ENCODE peak calls at places on chromosome 11, in five cellular contexts. J is GM10248, B is H9, O is fibroblast of mammary gland, S is A549. L is an unnamed sample.

GRCh38 chr11:22666700-22667439 is 459 bp downstream of the GAS2 start:
- DNase-seq in S (no peak), J (peak), O (peak), B (peak), L (peak)

GRCh38 chr11:69257838-69258658 is 35.9 kb upstream of the MYEOV start:
- DNase-seq in B (peak), O (no peak), S (no peak), J (peak), L (no peak)

GRCh38 chr11:77442394-77443053 is 31.4 kb downstream of the PAK1 start:
- DNase-seq in S (no peak), J (peak), B (no peak), O (no peak), L (no peak)

GRCh38 chr11:69327741-69328191 is 33.8 kb downstream of the MYEOV start:
- DNase-seq in O (no peak), B (peak), J (no peak), S (no peak), L (no peak)

GRCh38 chr11:3040881-3041280 is 16.3 kb downstream of the CARS1 start:
- DNase-seq in B (no peak), J (no peak), S (no peak), O (no peak), L (no peak)

GRCh38 chr11:129333873-129334272 is 41.8 kb upstream of the BARX2 start:
- DNase-seq in B (no peak), O (no peak), J (no peak), S (peak), L (no peak)

GRCh38 chr11:103842795-103843194 is 193.6 kb upstream of the DDI1 start:
- DNase-seq in B (no peak), O (peak), S (no peak), J (no peak), L (no peak)

GRCh38 chr11:61019037-61019817 is 47.7 kb downstream of the CD6 start:
- DNase-seq in O (no peak), B (no peak), J (no peak), S (no peak), L (peak)

GRCh38 chr11:79498681-79499080 is 57.9 kb upstream of the TENM4 start:
- DNase-seq in B (no peak), O (peak), J (no peak), S (no peak), L (no peak)

GRCh38 chr11:34644669-34645406 is 23.9 kb downstream of the EHF start:
- DNase-seq in S (no peak), J (no peak), B (no peak), O (peak), L (no peak)

GRCh38 chr11:95788921-95789505 is 569 bp downstream of the FAM76B start:
- DNase-seq in B (peak), S (peak), J (peak), O (peak), L (peak)

GRCh38 chr11:125886997-125887372 is 483 bp upstream of the HYLS1 start:
- DNase-seq in O (peak), J (peak), B (peak), S (no peak), L (peak)

GRCh38 chr11:88384004-88384677 is 46.6 kb upstream of the CTSC start:
- DNase-seq in J (no peak), O (peak), B (no peak), S (peak), L (no peak)

GRCh38 chr11:63673579-63673978 is 2.4 kb upstream of the ATL3 start:
- DNase-seq in B (no peak), S (no peak), J (no peak), O (peak), L (no peak)

GRCh38 chr11:95993438-95994339 is 69.8 kb upstream of the MTMR2 start:
- DNase-seq in S (no peak), B (no peak), J (no peak), O (no peak), L (no peak)

GRCh38 chr11:7480132-7480531 is 5.2 kb upstream of the OLFML1 start:
- DNase-seq in O (peak), J (no peak), B (no peak), S (no peak), L (no peak)

GRCh38 chr11:76102772-76103171 is 103.5 kb downstream of the WNT11 start:
- DNase-seq in J (no peak), B (no peak), O (no peak), S (no peak), L (no peak)

GRCh38 chr11:117625237-117625636 is 171.8 kb downstream of the DSCAML1 start:
- DNase-seq in B (no peak), S (no peak), O (no peak), J (no peak), L (no peak)
- TF ChIP-seq CTCF in B (no peak), S (no peak), O (no peak), J (no peak), L (no peak)

DNA sequence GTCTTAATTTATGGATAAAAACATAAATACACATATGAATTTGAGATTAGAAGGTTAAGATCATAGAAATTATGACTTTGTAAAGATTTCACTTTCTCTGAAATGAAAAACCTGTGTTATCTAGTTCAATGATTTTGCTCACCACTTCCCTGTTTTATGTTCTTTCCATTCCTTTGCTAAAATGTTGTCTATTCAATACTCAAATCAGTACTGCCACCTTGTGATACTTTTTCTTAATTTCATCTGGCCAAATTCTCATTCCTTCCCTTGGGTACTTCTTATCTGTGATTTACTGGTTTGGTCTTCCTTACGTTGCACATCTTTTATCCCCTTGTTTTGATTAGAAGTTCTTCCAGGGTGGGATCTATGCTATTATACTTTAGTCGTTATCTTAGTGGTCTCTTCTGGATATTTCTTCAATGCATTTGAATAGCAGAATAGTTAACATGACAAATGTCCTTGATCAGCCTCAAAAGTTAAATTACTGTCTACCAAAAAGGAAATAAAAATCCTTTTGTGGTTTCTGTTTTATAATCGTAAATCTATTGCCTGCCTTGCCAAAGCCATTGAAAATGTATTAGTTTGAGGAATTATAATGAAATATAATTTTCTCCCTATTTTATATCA is 197.0 kb downstream of the PGR start:
- DNase-seq in B (no peak), J (peak), O (peak), S (peak), L (no peak)
- TF ChIP-seq CTCF in B (peak), J (peak), O (peak), S (peak), L (no peak)

GRCh38 chr11:67647471-67647870 is 3.1 kb downstream of the ACY3 start:
- DNase-seq in S (no peak), J (no peak), B (no peak), O (no peak), L (no peak)

GRCh38 chr11:67648796-67649613 is 1.5 kb downstream of the ACY3 start:
- DNase-seq in J (no peak), O (no peak), S (no peak), B (no peak), L (peak)

GRCh38 chr11:67646535-67647336 is 3.8 kb downstream of the ACY3 start:
- DNase-seq in J (no peak), S (no peak), B (peak), O (no peak), L (peak)

GRCh38 chr11:67649634-67650540 is 643 bp downstream of the ACY3 start:
- DNase-seq in S (no peak), B (no peak), O (no peak), J (no peak), L (peak)

GRCh38 chr11:67648140-67648795 is 2.3 kb downstream of the ACY3 start:
- DNase-seq in S (peak), B (peak), J (peak), O (no peak), L (peak)
- TF ChIP-seq CTCF in S (peak), B (peak), J (peak), O (no peak), L (peak)

GRCh38 chr11:70522613-70523311 is 124.4 kb downstream of the CTTN start:
- DNase-seq in B (peak), J (no peak), S (no peak), O (no peak), L (no peak)
- TF ChIP-seq CTCF in B (no peak), J (no peak), S (no peak), O (no peak), L (no peak)

GRCh38 chr11:84719935-84720577 is 907.1 kb downstream of the DLG2 start:
- DNase-seq in S (no peak), O (no peak), B (peak), J (no peak), L (no peak)

GRCh38 chr11:84720706-84721402 is 906.3 kb downstream of the DLG2 start:
- DNase-seq in B (peak), J (no peak), S (no peak), O (peak), L (peak)

GRCh38 chr11:84721561-84721961 is 905.6 kb downstream of the DLG2 start:
- DNase-seq in S (no peak), J (no peak), B (no peak), O (no peak), L (no peak)

GRCh38 chr11:84722583-84723108 is 904.5 kb downstream of the DLG2 start:
- DNase-seq in B (peak), S (no peak), J (no peak), O (peak), L (no peak)
- TF ChIP-seq CTCF in B (peak), S (no peak), J (no peak), O (no peak), L (no peak)

DNA sequence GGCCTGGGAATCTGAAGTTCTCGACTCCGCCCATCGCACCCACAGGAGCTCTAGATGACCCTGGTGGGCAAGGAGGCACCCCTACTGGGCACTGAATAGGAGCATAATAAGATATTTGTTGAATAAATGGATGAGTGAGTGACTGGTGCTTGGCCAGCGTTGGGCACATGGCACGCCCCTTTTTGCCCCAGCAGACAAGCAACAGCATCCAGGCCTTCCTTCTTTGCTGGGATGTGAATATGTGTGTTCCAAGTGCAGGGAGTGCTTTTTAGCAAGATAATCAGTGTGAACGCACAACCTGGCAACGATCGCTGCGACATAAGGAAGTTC is 450 bp upstream of the CELF1 start:
- DNase-seq in O (peak), S (no peak), J (no peak), B (no peak), L (no peak)
- TF ChIP-seq CTCF in O (no peak), S (no peak), J (no peak), B (peak), L (peak)

GRCh38 chr11:808427-809286 is 1.1 kb upstream of the RPLP2 start:
- DNase-seq in S (peak), O (peak), J (no peak), B (no peak), L (peak)
- TF ChIP-seq CTCF in S (no peak), O (no peak), J (no peak), B (no peak), L (peak)

GRCh38 chr11:115104851-115105453 is 399.3 kb downstream of the CADM1 start:
- DNase-seq in O (no peak), S (no peak), B (no peak), J (no peak), L (no peak)

GRCh38 chr11:115098037-115098436 is 406.2 kb downstream of the CADM1 start:
- DNase-seq in J (no peak), O (no peak), S (no peak), B (no peak), L (no peak)

GRCh38 chr11:115100706-115101105 is 403.5 kb downstream of the CADM1 start:
- DNase-seq in O (no peak), J (no peak), B (no peak), S (no peak), L (no peak)

DNA sequence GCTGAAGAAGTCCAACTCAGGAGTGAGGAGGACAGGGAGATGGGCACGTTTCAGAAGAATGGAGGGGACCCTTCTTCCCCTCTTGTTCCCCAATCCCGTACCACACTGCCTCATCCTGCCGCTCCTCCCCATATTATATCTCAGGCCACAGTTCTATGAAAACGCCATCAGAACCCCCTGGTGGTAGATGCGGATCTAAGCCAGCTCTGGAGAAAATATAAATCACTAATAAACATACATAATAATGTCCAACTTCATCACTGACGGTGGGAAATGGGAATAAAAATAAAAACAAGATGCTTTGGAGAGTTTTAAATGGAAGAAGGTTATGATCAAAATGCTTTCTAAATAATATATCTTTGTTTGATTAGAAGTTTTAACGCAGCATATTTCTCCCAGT is 400.3 kb downstream of the CADM1 start:
- DNase-seq in J (no peak), B (no peak), S (peak), O (no peak), L (no peak)
- TF ChIP-seq CTCF in J (no peak), B (peak), S (no peak), O (no peak), L (no peak)